ENCODE peak calls at places on chromosome 12, in seven cellular contexts. J is WERI-Rb-1, I is endothelial cell of umbilical vein, C is heart left ventricle, S is mesendoderm, E is NT2/D1, V is Peyer's patch. U is an unnamed sample. For H3K27me3, the result is how much of the 10 kb centered on the place peaks cover.

GRCh38 chr12:110733089-110733715 is 9.5 kb downstream of the PPP1CC start:
- DNase-seq in I (no peak), C (no peak), J (no peak), E (no peak), V (no peak), S (no peak), U (no peak)

GRCh38 chr12:102481705-102482104 is 1.3 kb upstream of the IGF1 start:
- DNase-seq in V (no peak), I (no peak), E (no peak), S (no peak), J (no peak), C (no peak), U (no peak)

GRCh38 chr12:45685680-45686079 is 43.8 kb upstream of the ARID2 start:
- DNase-seq in V (no peak), C (no peak), J (no peak), I (no peak), S (no peak), E (no peak), U (no peak)

GRCh38 chr12:69052613-69053408 is 119.8 kb upstream of the CPM start:
- DNase-seq in J (no peak), V (no peak), I (peak), C (no peak), S (peak), E (peak), U (peak)

GRCh38 chr12:8609061-8609570 is 3.5 kb downstream of the AICDA start:
- DNase-seq in I (peak), C (no peak), V (no peak), E (peak), J (peak), S (peak), U (peak)

GRCh38 chr12:20438307-20438779 is 70.0 kb downstream of the PDE3A start:
- DNase-seq in J (no peak), S (no peak), I (peak), V (no peak), C (no peak), E (no peak), U (no peak)

GRCh38 chr12:108282160-108282559 is 57.0 kb downstream of the CMKLR1 start:
- DNase-seq in C (no peak), V (no peak), J (no peak), I (no peak), E (no peak), S (no peak), U (no peak)

GRCh38 chr12:27571463-27571862 is 47.5 kb downstream of the PPFIBP1 start:
- DNase-seq in V (no peak), I (peak), E (no peak), J (no peak), C (no peak), S (no peak), U (no peak)

GRCh38 chr12:6788972-6789905 is at the start of gene CD4:
- DNase-seq in E (no peak), J (no peak), V (peak), S (no peak), I (no peak), C (peak), U (peak)

GRCh38 chr12:28023156-28023887 is 50.8 kb upstream of the PTHLH start:
- DNase-seq in V (no peak), I (peak), E (no peak), C (no peak), S (no peak), J (no peak), U (no peak)

GRCh38 chr12:104715562-104716182 is 242.4 kb downstream of the SLC41A2 start:
- DNase-seq in C (no peak), S (no peak), J (no peak), V (no peak), E (no peak), I (no peak), U (no peak)

GRCh38 chr12:117538926-117539325 is 177.5 kb upstream of the NOS1 start:
- DNase-seq in I (no peak), V (no peak), C (no peak), E (no peak), S (no peak), J (no peak), U (no peak)

GRCh38 chr12:12505544-12506501 is 56.8 kb downstream of the DUSP16 start:
- DNase-seq in C (no peak), J (no peak), E (no peak), I (peak), V (no peak), S (peak), U (peak)

GRCh38 chr12:26368331-26368730 is 173.0 kb downstream of the SSPN start:
- DNase-seq in C (no peak), J (no peak), S (no peak), I (no peak), V (no peak), E (no peak), U (no peak)

GRCh38 chr12:43109626-43110345 is 442.2 kb downstream of the ADAMTS20 start:
- DNase-seq in E (no peak), C (no peak), J (no peak), I (no peak), S (no peak), V (no peak), U (no peak)

GRCh38 chr12:86421333-86421732 is 165.1 kb upstream of the MGAT4C start:
- DNase-seq in I (no peak), E (no peak), S (no peak), J (no peak), V (no peak), C (no peak), U (no peak)

GRCh38 chr12:106956048-106956935 is 585 bp downstream of the TMEM263 start:
- DNase-seq in V (peak), S (peak), I (peak), C (peak), J (peak), E (peak), U (peak)

GRCh38 chr12:113670742-113671141 is 199.1 kb upstream of the LHX5 start:
- DNase-seq in I (no peak), E (no peak), C (no peak), J (no peak), S (no peak), V (no peak), U (no peak)
- H3K27me3 ChIP-seq in I (under half), E (under half), C (half or more), J (under half), S (under half), V (under half), U (under half)

DNA sequence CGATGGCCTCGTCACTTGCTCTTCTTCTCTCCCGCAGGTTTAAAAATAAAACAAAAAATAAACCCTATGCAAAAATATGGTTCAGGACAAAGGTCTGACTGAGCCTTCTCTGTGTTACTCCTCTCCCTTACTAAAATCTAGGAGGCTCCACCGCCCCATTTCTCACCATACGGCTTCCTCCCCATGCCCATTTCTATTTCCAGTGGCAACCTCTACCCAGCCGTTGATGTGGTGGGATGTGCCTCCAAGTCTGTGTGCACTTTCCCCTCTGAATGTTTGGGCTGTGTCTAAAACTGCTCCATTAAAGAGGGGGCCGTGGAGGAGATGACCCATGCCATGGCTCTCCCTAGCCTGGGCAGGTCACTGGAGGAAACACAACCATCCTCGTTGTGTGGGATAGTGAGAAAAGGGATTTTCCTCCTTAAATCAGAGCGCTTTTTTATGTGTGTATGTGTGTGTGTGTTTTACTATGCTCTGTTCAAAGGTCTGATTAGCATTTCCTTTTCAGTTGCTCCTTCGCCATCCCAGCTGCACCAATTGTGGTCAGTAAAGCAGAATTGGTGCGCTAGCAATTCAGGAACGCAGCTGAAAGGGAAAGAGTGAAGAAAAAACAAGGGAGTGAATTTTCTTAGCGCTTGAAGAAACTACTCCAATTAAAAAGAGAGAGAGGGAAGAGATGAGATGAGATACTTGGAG is 173.1 kb upstream of the PARP11 start:
- DNase-seq in C (no peak), S (no peak), J (no peak), I (no peak), E (no peak), V (no peak), U (no peak)
- H3K4me3 ChIP-seq in C (no peak), S (no peak), J (no peak), I (no peak), E (no peak), V (no peak), U (no peak)

GRCh38 chr12:57619434-57620244 is 8.4 kb downstream of the ARHGEF25 start:
- DNase-seq in V (no peak), S (peak), J (peak), E (no peak), I (no peak), C (no peak), U (no peak)
- H3K27me3 ChIP-seq in V (under half), S (half or more), J (under half), E (under half), I (under half), C (half or more), U (half or more)

GRCh38 chr12:54273981-54274380 is 5.9 kb downstream of the CBX5 start:
- DNase-seq in V (no peak), I (no peak), S (no peak), J (no peak), C (no peak), E (no peak), U (no peak)

GRCh38 chr12:54279227-54279631 is 693 bp downstream of the CBX5 start:
- DNase-seq in S (no peak), E (no peak), V (no peak), C (no peak), J (no peak), I (no peak), U (no peak)

GRCh38 chr12:54279632-54280400 is at the start of gene CBX5:
- DNase-seq in V (peak), I (peak), C (peak), S (peak), E (peak), J (peak), U (peak)

GRCh38 chr12:54277823-54278276 is 2.1 kb downstream of the CBX5 start:
- DNase-seq in C (no peak), V (no peak), I (no peak), J (no peak), S (peak), E (no peak), U (no peak)

GRCh38 chr12:54276368-54276767 is 3.6 kb downstream of the CBX5 start:
- DNase-seq in V (no peak), C (no peak), S (no peak), E (no peak), J (no peak), I (peak), U (no peak)
- H3K4me3 ChIP-seq in V (no peak), C (no peak), S (no peak), E (no peak), J (no peak), I (no peak), U (no peak)

DNA sequence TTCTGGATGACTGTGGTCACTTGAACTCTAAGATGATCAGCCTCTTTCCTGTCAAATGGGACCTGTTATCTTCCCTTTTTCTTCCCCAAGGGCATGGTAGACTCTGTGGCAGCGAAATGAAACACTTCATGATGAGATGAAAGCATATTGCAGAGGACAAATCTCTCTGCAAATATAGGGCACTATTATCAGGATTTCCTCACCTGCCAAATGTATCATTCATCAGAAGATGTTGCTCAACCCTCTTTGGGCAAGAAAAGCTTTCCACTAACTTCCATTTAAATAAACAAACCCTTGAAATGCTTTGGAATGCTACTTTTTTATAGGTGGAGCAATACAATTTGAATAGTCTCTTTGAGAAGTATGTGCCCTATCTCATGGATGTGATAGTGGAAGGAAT is 105.0 kb downstream of the DNAH10 start:
- DNase-seq in J (no peak), E (no peak), C (no peak), I (no peak), S (no peak), V (no peak), U (no peak)
- H3K27me3 ChIP-seq in J (under half), E (under half), C (under half), I (under half), S (under half), V (under half), U (under half)

GRCh38 chr12:49092816-49093406 is 1.7 kb downstream of the DHH start:
- DNase-seq in C (no peak), V (no peak), S (no peak), I (peak), E (no peak), J (no peak), U (no peak)
- H3K4me3 ChIP-seq in C (no peak), V (no peak), S (no peak), I (no peak), E (peak), J (no peak), U (no peak)